ENCODE peak calls at places on chromosome 19, in five cellular contexts. G, W, B, J and H are unnamed samples.

GRCh38 chr19:632228-633067 is 889 bp downstream of the POLRMT start:
- DNase-seq in W (peak; percentile 67), G (peak; percentile 47), B (peak; percentile 52), J (no peak), H (peak; percentile 20)

GRCh38 chr19:41595890-41596280 is 19.9 kb downstream of the CEACAM21 start:
- DNase-seq in G (no peak), J (no peak), W (no peak), B (no peak), H (no peak)

GRCh38 chr19:16627928-16628182 is 149 bp downstream of the MED26 start:
- DNase-seq in W (no peak), B (no peak), G (no peak), J (no peak), H (no peak)

GRCh38 chr19:47713046-47714021 is at the start of gene EHD2:
- DNase-seq in W (peak; percentile 69), J (peak; percentile 85), G (peak; percentile 68), B (peak; percentile 54), H (peak; percentile 59)

GRCh38 chr19:39144487-39145071 is 19.0 kb downstream of the PAK4 start:
- DNase-seq in W (no peak), G (no peak), B (no peak), J (no peak), H (peak; percentile 68)

GRCh38 chr19:412356-413355 is 3.7 kb upstream of the C2CD4C start:
- DNase-seq in J (peak; percentile 32), B (no peak), G (no peak), W (peak; percentile 10), H (no peak)

GRCh38 chr19:43605875-43606568 is 5.9 kb upstream of the SRRM5 start:
- DNase-seq in G (no peak), W (no peak), B (no peak), J (no peak), H (no peak)

GRCh38 chr19:42270346-42271044 is 1.4 kb downstream of the CIC start:
- DNase-seq in B (no peak), G (peak; percentile 94), J (peak; percentile 82), W (peak; percentile 75), H (peak; percentile 59)

GRCh38 chr19:1027953-1028902 is 1.8 kb downstream of the CNN2 start:
- DNase-seq in W (peak; percentile 73), J (peak; percentile 78), B (no peak), G (peak; percentile 79), H (peak; percentile 80)

GRCh38 chr19:48551437-48552302 is at the start of gene SULT2B1:
- DNase-seq in G (peak; percentile 28), W (no peak), J (no peak), B (no peak), H (peak; percentile 81)

GRCh38 chr19:34171877-34172660 is at the start of gene LSM14A:
- DNase-seq in J (peak; percentile 96), W (peak; percentile 91), G (peak; percentile 79), B (peak; percentile 89), H (peak; percentile 93)

GRCh38 chr19:48641850-48642249 is 4.1 kb downstream of the CA11 start:
- DNase-seq in W (no peak), G (no peak), B (no peak), J (no peak), H (no peak)

GRCh38 chr19:41795031-41795461 is 1.3 kb upstream of the CEACAM3 start:
- DNase-seq in W (no peak), B (peak; percentile 71), G (no peak), J (no peak), H (peak; percentile 51)

GRCh38 chr19:13044160-13044853 is 49.0 kb downstream of the NFIX start:
- DNase-seq in B (no peak), W (no peak), G (peak; percentile 75), J (no peak), H (no peak)

GRCh38 chr19:29533578-29534544 is 8.1 kb downstream of the VSTM2B start:
- DNase-seq in J (no peak), W (no peak), G (no peak), B (no peak), H (no peak)

GRCh38 chr19:40284501-40285352 is at the start of gene AKT2:
- DNase-seq in G (peak; percentile 9), J (no peak), B (peak; percentile 18), W (no peak), H (peak; percentile 29)

GRCh38 chr19:10580979-10581631 is 6.0 kb downstream of the AP1M2 start:
- DNase-seq in G (peak; percentile 73), J (peak; percentile 94), W (peak; percentile 86), B (peak; percentile 97), H (peak; percentile 91)

DNA sequence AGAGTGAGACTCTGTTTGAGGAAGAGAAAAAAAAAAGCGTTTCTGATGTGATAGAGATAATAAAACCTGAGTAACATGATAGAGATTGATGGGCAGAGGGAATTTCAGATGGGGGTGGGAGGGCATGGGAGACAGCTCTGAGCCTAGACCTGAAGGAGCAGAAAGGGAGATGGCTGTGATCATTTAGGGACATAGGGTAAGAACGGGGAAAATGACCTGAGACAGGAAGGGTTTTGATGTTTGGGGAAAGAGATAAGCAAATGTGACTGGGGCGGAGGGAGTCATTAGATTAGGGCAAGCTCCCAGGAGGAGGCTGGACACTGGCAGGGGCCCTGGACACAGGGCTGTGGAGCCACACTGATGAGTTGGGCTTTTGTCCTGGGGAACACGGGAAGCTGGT is 6.1 kb downstream of the ZNF320 start:
- DNase-seq in B (no peak), J (no peak), G (no peak), W (no peak), H (no peak)
- H3K9me3 ChIP-seq in B (no peaks in the 10 kb centered on the region), J (no peaks in the 10 kb centered on the region), G (peaks cover 3% of the 10 kb centered on the region), W (no peaks in the 10 kb centered on the region), H (no peaks in the 10 kb centered on the region)

DNA sequence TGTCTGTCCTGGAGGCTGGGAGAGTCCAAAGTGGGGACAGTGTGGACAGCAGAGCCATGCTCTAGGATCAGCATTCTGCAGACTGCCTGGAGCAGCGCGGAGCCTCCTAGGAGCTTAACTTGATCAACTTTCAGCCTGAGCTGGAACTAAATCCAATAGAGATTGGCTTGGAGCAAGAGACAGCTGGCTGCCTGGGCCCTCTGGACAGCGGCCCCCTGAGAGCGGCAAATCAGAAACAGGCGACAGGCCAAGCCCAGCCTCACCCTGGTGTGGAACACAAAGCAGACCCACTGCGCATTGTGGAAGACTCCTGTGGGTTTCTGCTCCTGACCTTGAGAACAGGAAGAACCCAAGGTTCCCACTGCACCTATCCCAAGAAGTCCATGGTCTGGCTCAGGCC is 462.2 kb downstream of the TSHZ3 start:
- DNase-seq in W (no peak), J (peak; percentile 54), B (no peak), G (no peak), H (no peak)
- TF ChIP-seq CTCF in W (no peak), J (no peak), B (no peak), G (no peak), H (no peak)

DNA sequence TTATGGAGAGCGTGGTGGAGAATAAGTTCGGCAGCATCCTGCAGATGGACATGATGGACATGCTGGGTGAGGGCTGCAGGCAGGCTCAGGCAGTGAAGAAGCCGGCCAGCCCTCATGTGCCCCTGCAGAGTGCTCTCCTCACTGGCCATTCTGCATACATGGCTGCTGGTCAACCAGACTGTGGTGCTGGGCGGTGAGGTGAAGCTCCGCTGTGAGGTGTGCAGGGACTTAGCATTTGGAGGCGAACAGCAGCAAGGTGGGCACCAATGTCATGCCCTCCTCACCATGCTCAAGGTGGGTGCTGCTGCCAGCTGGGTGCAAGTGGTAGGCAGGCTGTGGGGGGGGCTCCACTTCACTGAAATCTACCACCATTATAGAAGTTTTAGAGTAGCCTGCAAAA is 5.7 kb upstream of the ZNF492 start:
- DNase-seq in W (no peak), J (no peak), B (no peak), G (no peak), H (no peak)
- H3K9me3 ChIP-seq in W (no peaks in the 10 kb centered on the region), J (no peaks in the 10 kb centered on the region), B (no peaks in the 10 kb centered on the region), G (peaks cover 45% of the 10 kb centered on the region), H (no peaks in the 10 kb centered on the region)

DNA sequence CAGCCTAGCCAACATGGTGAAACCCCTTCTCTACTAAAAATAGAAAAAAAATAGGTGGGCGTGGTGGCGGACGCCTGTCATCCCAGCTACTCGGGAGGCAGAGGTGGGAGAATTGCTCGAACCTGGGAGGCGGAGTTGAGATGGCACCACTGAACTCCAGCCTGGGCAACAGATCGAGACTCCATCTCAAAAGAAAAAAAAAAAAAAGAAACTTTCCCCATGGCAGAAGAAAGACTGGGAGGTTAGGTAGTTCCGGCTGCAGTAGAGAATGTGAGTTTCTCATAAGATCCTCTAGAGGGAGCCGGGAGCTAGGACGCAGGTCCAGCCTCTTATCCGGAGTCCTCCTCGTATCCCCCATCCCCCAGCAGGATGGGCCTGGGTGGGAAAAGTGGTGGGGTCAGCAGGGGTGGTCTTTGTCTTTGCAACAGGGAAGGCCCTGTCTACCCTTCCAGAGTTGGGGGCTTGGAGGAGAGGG is 13.2 kb upstream of the CREB3L3 start:
- DNase-seq in W (peak; percentile 45), J (no peak), G (peak; percentile 38), B (no peak), H (peak; percentile 9)
- TF ChIP-seq CTCF in W (peak; percentile 47), J (peak; percentile 60), G (peak; percentile 72), B (peak; percentile 29), H (peak; percentile 34)

GRCh38 chr19:15621801-15622200 is 6.8 kb downstream of the CYP4F8 start:
- DNase-seq in G (no peak), B (no peak), J (no peak), W (no peak), H (no peak)
- H3K9me3 ChIP-seq in G (no peaks in the 10 kb centered on the region), B (no peaks in the 10 kb centered on the region), J (peaks cover 3% of the 10 kb centered on the region), W (no peaks in the 10 kb centered on the region), H (no peaks in the 10 kb centered on the region)

GRCh38 chr19:52690395-52691214 is 44.2 kb downstream of the ZNF611 start:
- DNase-seq in B (peak; percentile 92), J (peak; percentile 96), W (peak; percentile 93), G (peak; percentile 94), H (peak; percentile 95)
- TF ChIP-seq CTCF in B (peak; percentile 38), J (peak; percentile 30), W (no peak), G (no peak), H (no peak)

GRCh38 chr19:37635076-37636056 is 19.9 kb downstream of the ZFP30 start:
- DNase-seq in B (no peak), J (no peak), W (no peak), G (no peak), H (no peak)
- H3K9me3 ChIP-seq in B (peaks cover 28% of the 10 kb centered on the region), J (peaks cover 94% of the 10 kb centered on the region), W (peaks cover 14% of the 10 kb centered on the region), G (peaks cover 47% of the 10 kb centered on the region), H (no peaks in the 10 kb centered on the region)

GRCh38 chr19:20247016-20247683 is 80.1 kb downstream of the ZNF486 start:
- DNase-seq in W (peak; percentile 21), B (no peak), G (peak; percentile 2), J (no peak), H (peak; percentile 85)
- TF ChIP-seq CTCF in W (no peak), B (no peak), G (no peak), J (peak; percentile 36), H (no peak)

GRCh38 chr19:27714857-27715256 is 1498.1 kb downstream of the UQCRFS1 start:
- DNase-seq in W (no peak), J (no peak), B (no peak), G (no peak), H (no peak)
- H3K9me3 ChIP-seq in W (no peaks in the 10 kb centered on the region), J (no peaks in the 10 kb centered on the region), B (no peaks in the 10 kb centered on the region), G (no peaks in the 10 kb centered on the region), H (no peaks in the 10 kb centered on the region)